ENCODE peak calls at places on chromosomes 16 and 17, in four cellular contexts. One of them, this sample, is unnamed.

GRCh38 chr17:79017546-79017945 is 6.4 kb upstream of the C1QTNF1 start:
- DNase-seq in mesendoderm: peak
- DNase-seq in IMR-90: no peak
- DNase-seq in H1: no peak
- DNase-seq in this sample: no peak

GRCh38 chr17:28944862-28945741 is 6.2 kb downstream of the PHF12 start:
- DNase-seq in mesendoderm: no peak
- DNase-seq in IMR-90: peak
- DNase-seq in H1: no peak
- DNase-seq in this sample: no peak

GRCh38 chr17:44210342-44211192 is 8.9 kb downstream of the UBTF start:
- DNase-seq in IMR-90: peak
- DNase-seq in mesendoderm: peak
- DNase-seq in H1: peak
- DNase-seq in this sample: peak

GRCh38 chr16:66894948-66895696 is 14.8 kb downstream of the PDP2 start:
- DNase-seq in IMR-90: peak
- DNase-seq in H1: peak
- DNase-seq in mesendoderm: peak
- DNase-seq in this sample: peak

GRCh38 chr16:62041401-62041800 is 5.2 kb upstream of the CDH8 start:
- DNase-seq in IMR-90: no peak
- DNase-seq in H1: no peak
- DNase-seq in mesendoderm: peak
- DNase-seq in this sample: peak

GRCh38 chr17:17784599-17785264 is 52.1 kb downstream of the SREBF1 start:
- DNase-seq in H1: no peak
- DNase-seq in mesendoderm: peak
- DNase-seq in IMR-90: no peak
- DNase-seq in this sample: no peak

GRCh38 chr16:54987081-54987480 is 56.4 kb downstream of the IRX5 start:
- DNase-seq in IMR-90: no peak
- DNase-seq in H1: no peak
- DNase-seq in mesendoderm: no peak
- DNase-seq in this sample: no peak

GRCh38 chr17:38798614-38799500 is 499 bp downstream of the PIP4K2B start:
- DNase-seq in IMR-90: peak
- DNase-seq in H1: no peak
- DNase-seq in mesendoderm: peak
- DNase-seq in this sample: peak

GRCh38 chr17:79950306-79950705 is 85.4 kb downstream of the TBC1D16 start:
- DNase-seq in mesendoderm: no peak
- DNase-seq in IMR-90: no peak
- DNase-seq in H1: peak
- DNase-seq in this sample: peak

GRCh38 chr16:13093676-13094075 is 192.3 kb downstream of the SHISA9 start:
- DNase-seq in IMR-90: no peak
- DNase-seq in H1: no peak
- DNase-seq in mesendoderm: peak
- DNase-seq in this sample: peak

GRCh38 chr16:50861926-50862325 is 120.0 kb downstream of the CYLD start:
- DNase-seq in IMR-90: peak
- DNase-seq in mesendoderm: no peak
- DNase-seq in H1: no peak
- DNase-seq in this sample: no peak

GRCh38 chr17:67216544-67217320 is 28.3 kb downstream of the HELZ start:
- DNase-seq in H1: no peak
- DNase-seq in IMR-90: no peak
- DNase-seq in mesendoderm: no peak
- DNase-seq in this sample: no peak

GRCh38 chr16:71807905-71808592 is 585 bp downstream of the AP1G1 start:
- DNase-seq in H1: no peak
- DNase-seq in IMR-90: peak
- DNase-seq in mesendoderm: peak
- DNase-seq in this sample: no peak

GRCh38 chr17:10121971-10122707 is 76.3 kb downstream of the GAS7 start:
- DNase-seq in mesendoderm: no peak
- DNase-seq in IMR-90: peak
- DNase-seq in H1: no peak
- DNase-seq in this sample: no peak

GRCh38 chr16:578870-579405 is 9.2 kb downstream of the PIGQ start:
- DNase-seq in H1: peak
- DNase-seq in IMR-90: peak
- DNase-seq in mesendoderm: peak
- DNase-seq in this sample: peak

GRCh38 chr16:79372504-79373184 is 227.9 kb downstream of the MAF start:
- DNase-seq in IMR-90: no peak
- DNase-seq in H1: no peak
- DNase-seq in mesendoderm: no peak
- DNase-seq in this sample: no peak

GRCh38 chr17:74919440-74920305 is 3.4 kb downstream of the USH1G start:
- DNase-seq in H1: peak
- DNase-seq in mesendoderm: peak
- DNase-seq in IMR-90: no peak
- DNase-seq in this sample: peak

GRCh38 chr17:16459850-16460550 is 32.0 kb downstream of the LRRC75A start:
- DNase-seq in H1: no peak
- DNase-seq in mesendoderm: peak
- DNase-seq in IMR-90: no peak
- DNase-seq in this sample: peak

GRCh38 chr17:14594690-14595089 is 293.8 kb downstream of the HS3ST3B1 start:
- DNase-seq in IMR-90: no peak
- DNase-seq in mesendoderm: peak
- DNase-seq in H1: no peak
- DNase-seq in this sample: no peak

GRCh38 chr17:15112881-15113617 is 152.1 kb downstream of the PMP22 start:
- DNase-seq in H1: no peak
- DNase-seq in mesendoderm: no peak
- DNase-seq in IMR-90: peak
- DNase-seq in this sample: no peak

GRCh38 chr16:4525069-4525468 is 13.5 kb downstream of the CDIP1 start:
- DNase-seq in IMR-90: no peak
- DNase-seq in mesendoderm: no peak
- DNase-seq in H1: no peak
- DNase-seq in this sample: no peak
- H4K5ac ChIP-seq in IMR-90: no peak
- H4K5ac ChIP-seq in mesendoderm: no peak
- H4K5ac ChIP-seq in H1: no peak
- H4K5ac ChIP-seq in this sample: no peak

GRCh38 chr16:47081113-47081512 is 62.6 kb downstream of the NETO2 start:
- DNase-seq in H1: no peak
- DNase-seq in IMR-90: no peak
- DNase-seq in mesendoderm: no peak
- DNase-seq in this sample: no peak
- H4K5ac ChIP-seq in H1: no peak
- H4K5ac ChIP-seq in IMR-90: no peak
- H4K5ac ChIP-seq in mesendoderm: no peak
- H4K5ac ChIP-seq in this sample: no peak

GRCh38 chr16:84548971-84549844 is 44.7 kb upstream of the MEAK7 start:
- DNase-seq in mesendoderm: no peak
- DNase-seq in IMR-90: no peak
- DNase-seq in H1: no peak
- DNase-seq in this sample: no peak

GRCh38 chr16:84546669-84547538 is 42.4 kb upstream of the MEAK7 start:
- DNase-seq in mesendoderm: no peak
- DNase-seq in H1: no peak
- DNase-seq in IMR-90: no peak
- DNase-seq in this sample: no peak

GRCh38 chr16:84547539-84548058 is 43.1 kb upstream of the MEAK7 start:
- DNase-seq in mesendoderm: peak
- DNase-seq in H1: peak
- DNase-seq in IMR-90: no peak
- DNase-seq in this sample: no peak

GRCh38 chr16:84550096-84550495 is 45.6 kb upstream of the MEAK7 start:
- DNase-seq in IMR-90: no peak
- DNase-seq in H1: no peak
- DNase-seq in mesendoderm: no peak
- DNase-seq in this sample: no peak

GRCh38 chr16:84548508-84548907 is 44.0 kb upstream of the MEAK7 start:
- DNase-seq in IMR-90: no peak
- DNase-seq in H1: no peak
- DNase-seq in mesendoderm: peak
- DNase-seq in this sample: no peak
- H4K5ac ChIP-seq in IMR-90: no peak
- H4K5ac ChIP-seq in H1: no peak
- H4K5ac ChIP-seq in mesendoderm: no peak
- H4K5ac ChIP-seq in this sample: no peak

DNA sequence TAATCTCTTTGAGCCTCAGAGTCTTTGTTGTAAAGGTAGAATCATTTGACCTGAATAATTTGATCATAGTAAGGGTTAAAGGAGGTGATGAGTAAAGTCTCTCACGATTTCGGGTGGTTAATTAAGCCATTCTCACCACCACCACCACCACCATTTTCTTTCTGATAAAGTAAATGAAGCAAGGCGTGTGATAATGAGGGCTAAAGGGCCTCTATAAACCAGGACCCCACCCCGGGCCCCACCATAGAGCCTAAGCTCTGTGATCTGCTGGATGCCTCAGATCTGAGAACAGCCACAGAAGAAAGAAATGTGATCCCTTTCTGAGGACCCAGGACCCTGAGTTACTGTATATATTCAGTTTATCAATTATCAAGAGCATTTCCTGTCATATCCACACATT is 33.1 kb upstream of the ADAMTS18 start:
- DNase-seq in mesendoderm: peak
- DNase-seq in H1: no peak
- DNase-seq in IMR-90: no peak
- DNase-seq in this sample: no peak
- H4K5ac ChIP-seq in mesendoderm: no peak
- H4K5ac ChIP-seq in H1: no peak
- H4K5ac ChIP-seq in IMR-90: no peak
- H4K5ac ChIP-seq in this sample: no peak

GRCh38 chr17:51546114-51546513 is 285.8 kb downstream of the UTP18 start:
- DNase-seq in mesendoderm: no peak
- DNase-seq in IMR-90: no peak
- DNase-seq in H1: no peak
- DNase-seq in this sample: no peak

DNA sequence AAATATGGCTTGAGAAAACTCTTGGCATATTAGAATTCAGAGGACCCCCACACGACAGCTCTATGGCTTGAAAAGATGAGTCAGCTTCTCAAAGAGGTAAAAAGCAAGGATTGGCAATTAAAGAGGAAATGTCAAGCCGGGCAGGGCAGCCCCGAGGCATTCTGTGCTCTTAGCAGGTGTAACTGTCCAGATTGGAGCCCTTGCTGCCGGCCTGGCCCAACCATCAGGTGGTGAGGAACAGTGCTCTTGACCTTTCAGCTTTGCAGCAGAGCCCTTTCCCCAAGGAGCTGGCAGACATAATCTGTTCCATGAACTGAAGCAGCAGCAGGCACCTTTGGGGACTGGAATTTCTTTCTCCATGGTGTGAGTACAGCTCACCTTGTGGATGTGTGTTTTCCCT is 287.8 kb downstream of the UTP18 start:
- DNase-seq in IMR-90: no peak
- DNase-seq in H1: no peak
- DNase-seq in mesendoderm: no peak
- DNase-seq in this sample: no peak
- H4K5ac ChIP-seq in IMR-90: no peak
- H4K5ac ChIP-seq in H1: no peak
- H4K5ac ChIP-seq in mesendoderm: no peak
- H4K5ac ChIP-seq in this sample: no peak

GRCh38 chr16:70804153-70804728 is 3.3 kb upstream of the VAC14 start:
- DNase-seq in mesendoderm: peak
- DNase-seq in H1: no peak
- DNase-seq in IMR-90: peak
- DNase-seq in this sample: no peak
- H4K5ac ChIP-seq in mesendoderm: no peak
- H4K5ac ChIP-seq in H1: no peak
- H4K5ac ChIP-seq in IMR-90: peak
- H4K5ac ChIP-seq in this sample: no peak

GRCh38 chr17:42453544-42453943 is 5.1 kb upstream of the ATP6V0A1 start:
- DNase-seq in IMR-90: no peak
- DNase-seq in H1: no peak
- DNase-seq in mesendoderm: no peak
- DNase-seq in this sample: no peak

GRCh38 chr17:42458497-42459255 is at the start of gene ATP6V0A1:
- DNase-seq in IMR-90: peak
- DNase-seq in mesendoderm: peak
- DNase-seq in H1: peak
- DNase-seq in this sample: peak

GRCh38 chr17:42459256-42459982 is 741 bp downstream of the ATP6V0A1 start:
- DNase-seq in mesendoderm: peak
- DNase-seq in H1: no peak
- DNase-seq in IMR-90: peak
- DNase-seq in this sample: peak

GRCh38 chr17:42457107-42457787 is 1.4 kb upstream of the ATP6V0A1 start:
- DNase-seq in mesendoderm: no peak
- DNase-seq in H1: no peak
- DNase-seq in IMR-90: no peak
- DNase-seq in this sample: no peak

DNA sequence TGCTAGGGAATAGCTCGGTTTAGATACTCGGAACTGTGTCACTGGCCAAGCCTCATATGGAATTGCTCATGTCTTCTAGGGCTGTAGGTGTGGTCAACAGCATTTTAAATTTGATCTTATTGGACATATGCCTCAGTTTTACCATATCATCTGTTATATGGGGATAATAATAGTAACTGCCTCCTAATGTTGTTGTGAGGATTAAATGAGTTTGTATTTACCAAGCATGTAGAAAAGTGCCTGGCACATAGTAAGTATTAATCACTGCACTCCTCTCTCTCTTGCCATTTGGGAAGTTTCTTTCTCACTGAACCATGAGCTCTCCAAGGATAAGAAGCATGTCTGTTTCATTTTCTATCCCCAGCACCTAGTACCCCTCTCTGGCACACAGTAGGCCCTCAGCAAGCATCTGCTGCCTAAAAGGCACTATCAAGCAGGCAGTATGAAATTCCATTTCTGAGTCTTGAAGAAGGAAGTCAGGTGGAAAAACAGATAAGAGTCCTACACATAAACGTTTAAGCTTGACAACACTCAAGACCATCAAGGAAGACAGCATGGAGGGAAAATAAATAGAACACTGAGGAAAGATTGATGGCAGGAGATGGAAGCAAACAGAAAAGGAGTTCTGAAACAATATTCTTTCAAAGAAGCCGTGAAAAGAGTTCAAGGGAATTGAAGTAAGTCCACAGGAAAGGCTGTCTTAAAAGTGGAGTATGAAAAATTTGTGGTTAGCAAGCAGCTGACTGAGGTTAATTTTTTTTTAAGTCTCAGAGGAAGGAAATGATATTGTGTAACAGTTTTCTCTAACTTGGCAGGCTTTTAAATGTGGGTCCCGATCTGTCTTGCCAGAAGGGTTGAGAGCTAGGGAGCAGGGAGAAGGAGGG is 2.2 kb upstream of the ATP6V0A1 start:
- DNase-seq in mesendoderm: no peak
- DNase-seq in IMR-90: peak
- DNase-seq in H1: no peak
- DNase-seq in this sample: no peak
- H4K5ac ChIP-seq in mesendoderm: no peak
- H4K5ac ChIP-seq in IMR-90: no peak
- H4K5ac ChIP-seq in H1: peak
- H4K5ac ChIP-seq in this sample: no peak